ENCODE peak calls at places on chromosomes 4 and X, in four cellular contexts. Y is A549, I is K562, S is IMR-90. C is an unnamed sample.

GRCh38 chrX:134462927-134463326 is 3.0 kb downstream of the HPRT1 start:
- DNase-seq in Y (no peak), I (no peak), S (no peak), C (peak)

GRCh38 chr4:141810038-141810701 is 173.8 kb downstream of the IL15 start:
- DNase-seq in Y (no peak), I (no peak), S (peak), C (no peak)

GRCh38 chrX:44428989-44429627 is 85.6 kb upstream of the EFHC2 start:
- DNase-seq in Y (peak), I (no peak), S (no peak), C (peak)

GRCh38 chr4:68077301-68077700 is 52.4 kb downstream of the TMPRSS11F start:
- DNase-seq in Y (no peak), I (no peak), S (no peak), C (no peak)

GRCh38 chr4:100034265-100034664 is 84.2 kb upstream of the H2AZ1 start:
- DNase-seq in Y (no peak), I (no peak), S (peak), C (no peak)

GRCh38 chrX:71911023-71911730 is 532 bp downstream of the NHSL2 start:
- DNase-seq in Y (peak), I (no peak), S (no peak), C (no peak)

GRCh38 chr4:80058740-80059139 is 14.3 kb downstream of the ANTXR2 start:
- DNase-seq in Y (no peak), I (no peak), S (peak), C (no peak)

GRCh38 chr4:157810137-157810774 is 362.6 kb downstream of the GASK1B start:
- DNase-seq in Y (no peak), I (no peak), S (no peak), C (peak)

GRCh38 chr4:185396724-185397402 is at the start of gene ANKRD37:
- DNase-seq in Y (no peak), I (peak), S (peak), C (peak)

GRCh38 chr4:40918330-40918729 is 168.6 kb downstream of the NSUN7 start:
- DNase-seq in Y (no peak), I (no peak), S (peak), C (no peak)

GRCh38 chr4:47675810-47676209 is 162.1 kb downstream of the CORIN start:
- DNase-seq in Y (no peak), I (no peak), S (no peak), C (no peak)

GRCh38 chr4:1321946-1322650 is 24.9 kb upstream of the UVSSA start:
- DNase-seq in Y (no peak), I (no peak), S (no peak), C (no peak)

GRCh38 chr4:103095080-103095479 is 4.6 kb downstream of the BDH2 start:
- DNase-seq in Y (no peak), I (no peak), S (no peak), C (peak)

GRCh38 chr4:105569014-105569850 is 16.8 kb downstream of the ARHGEF38 start:
- DNase-seq in Y (no peak), I (no peak), S (no peak), C (no peak)

GRCh38 chr4:94961420-94961819 is 203.7 kb downstream of the BMPR1B start:
- DNase-seq in Y (no peak), I (no peak), S (peak), C (no peak)

GRCh38 chr4:112222219-112222955 is 9.2 kb upstream of the AP1AR start:
- DNase-seq in Y (no peak), I (no peak), S (no peak), C (no peak)

GRCh38 chr4:73729534-73730165 is 10.7 kb upstream of the CXCL8 start:
- DNase-seq in Y (peak), I (peak), S (peak), C (peak)

GRCh38 chrX:54066841-54067240 is 22.6 kb upstream of the PHF8 start:
- DNase-seq in Y (no peak), I (no peak), S (peak), C (no peak)

GRCh38 chr4:134762053-134762452 is 560.5 kb upstream of the PABPC4L start:
- DNase-seq in Y (no peak), I (no peak), S (no peak), C (peak)

GRCh38 chr4:15436515-15436914 is 8.7 kb downstream of the C1QTNF7 start:
- DNase-seq in Y (no peak), I (no peak), S (peak), C (no peak)
- TF ChIP-seq MAZ in Y (no peak), I (no peak), S (no peak), C (no peak)

GRCh38 chrX:154396948-154397887 is 959 bp upstream of the RPL10 start:
- DNase-seq in Y (peak), I (peak), S (peak), C (peak)
- TF ChIP-seq MAZ in Y (no peak), I (peak), S (no peak), C (no peak)

DNA sequence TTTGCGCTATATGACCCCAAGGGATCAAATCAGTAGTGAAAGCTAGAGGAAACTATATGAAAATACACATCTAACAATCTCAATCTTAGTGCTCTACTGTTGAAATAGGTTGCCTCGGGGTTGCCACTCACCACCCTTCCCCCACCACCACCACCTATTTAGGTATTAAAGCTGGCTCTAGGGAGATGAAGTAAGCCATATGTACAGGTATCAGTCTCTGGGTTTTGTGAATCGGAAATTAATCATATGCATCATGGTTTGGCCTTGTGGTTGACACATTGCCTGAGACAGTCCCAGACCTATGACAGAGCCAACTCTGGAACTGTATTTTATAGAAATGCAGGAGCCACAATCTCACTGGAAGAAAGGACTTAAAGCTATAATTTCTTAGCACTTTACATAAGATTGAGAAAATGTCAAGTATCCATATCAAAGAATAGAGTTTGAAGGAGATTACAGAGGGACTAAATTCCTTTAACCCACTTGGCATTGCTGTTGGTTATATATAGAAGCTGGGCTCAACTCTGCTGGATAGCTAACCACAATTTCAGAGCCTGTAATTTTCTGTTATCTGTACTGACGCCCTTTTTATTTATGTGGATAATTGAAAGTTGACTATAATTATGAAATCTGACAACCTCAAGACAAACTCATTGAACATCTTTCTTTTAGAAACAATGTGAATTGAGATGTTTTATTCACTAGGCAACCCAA is 26.7 kb upstream of the BMP2K start:
- DNase-seq in Y (no peak), I (no peak), S (no peak), C (no peak)
- TF ChIP-seq MAZ in Y (no peak), I (no peak), S (no peak), C (no peak)

DNA sequence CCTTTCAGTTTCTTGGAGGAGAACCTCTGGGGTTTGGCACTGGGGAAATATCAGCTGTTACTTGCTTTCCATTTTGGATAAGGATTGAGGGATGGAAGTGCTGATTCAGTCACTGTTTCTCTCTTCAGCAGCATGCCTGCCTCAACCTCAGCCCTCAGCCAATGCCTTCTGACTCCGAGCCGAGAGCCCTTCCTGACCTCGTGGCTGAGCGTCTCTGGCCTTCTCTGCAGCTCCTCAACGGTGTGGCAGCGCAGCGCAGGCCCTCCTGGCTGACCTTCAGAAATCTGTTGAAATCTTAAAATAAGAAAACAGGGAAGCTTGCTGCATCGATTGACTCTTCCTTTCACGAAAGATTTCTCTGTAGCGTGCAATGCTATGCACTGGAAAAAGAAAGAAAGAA is 434.3 kb upstream of the FAT1 start:
- DNase-seq in Y (no peak), I (no peak), S (no peak), C (no peak)
- TF ChIP-seq MAZ in Y (no peak), I (no peak), S (no peak), C (no peak)

GRCh38 chr4:183289688-183290087 is 30.4 kb downstream of the CLDN22 start:
- DNase-seq in Y (peak), I (peak), S (no peak), C (no peak)
- TF ChIP-seq MAZ in Y (no peak), I (no peak), S (no peak), C (no peak)

GRCh38 chrX:1511829-1512228 is 25.2 kb downstream of the P2RY8 start:
- DNase-seq in Y (no peak), I (no peak), S (no peak), C (no peak)
- TF ChIP-seq MAZ in Y (no peak), I (no peak), S (no peak), C (no peak)

GRCh38 chrX:39499996-39500395 is 597.8 kb downstream of the BCOR start:
- DNase-seq in Y (no peak), I (no peak), S (no peak), C (no peak)
- TF ChIP-seq MAZ in Y (no peak), I (no peak), S (no peak), C (no peak)